ENCODE peak calls at places on chromosomes 12 and 14, in four cellular contexts. O is adipocyte; E is CD4-positive, alpha-beta T cell; L is pulmonary artery endothelial cell. I is an unnamed sample.
A peak's percentile ranks its signal among the peaks of the same experiment; 100 is the strongest.

GRCh38 chr12:73585136-73585535 is 952.5 kb upstream of the ATXN7L3B start:
- DNase-seq in O (no peak), E (no peak), L (no peak), I (no peak)

GRCh38 chr12:54504550-54504949 is 7.0 kb downstream of the NCKAP1L start:
- DNase-seq in O (no peak), E (no peak), L (no peak), I (no peak)

GRCh38 chr14:94989946-94990345 is 167.4 kb downstream of the DICER1 start:
- DNase-seq in O (no peak), E (no peak), L (no peak), I (no peak)

GRCh38 chr12:128792881-128793280 is 30.9 kb downstream of the SLC15A4 start:
- DNase-seq in O (no peak), E (no peak), L (no peak), I (no peak)

GRCh38 chr14:22836301-22837058 is at the start of gene MMP14:
- DNase-seq in O (peak; percentile 95), E (no peak), L (no peak), I (peak; percentile 80)

GRCh38 chr14:74825008-74825407 is 50.9 kb downstream of the PROX2 start:
- DNase-seq in O (peak; percentile 67), E (no peak), L (peak; percentile 29), I (no peak)

GRCh38 chr14:86712176-86712575 is 1182.2 kb downstream of the FLRT2 start:
- DNase-seq in O (peak; percentile 86), E (no peak), L (no peak), I (no peak)

GRCh38 chr12:64724201-64724745 is 34.9 kb downstream of the GNS start:
- DNase-seq in O (no peak), E (no peak), L (no peak), I (no peak)

GRCh38 chr14:88554458-88555286 is at the start of gene PTPN21:
- DNase-seq in O (peak; percentile 91), E (no peak), L (no peak), I (peak; percentile 80)

GRCh38 chr12:11785722-11786121 is 136.2 kb downstream of the ETV6 start:
- DNase-seq in O (peak; percentile 84), E (no peak), L (no peak), I (no peak)

GRCh38 chr12:40105515-40106201 is at the start of gene SLC2A13:
- DNase-seq in O (peak; percentile 91), E (peak; percentile 79), L (peak; percentile 22), I (no peak)

GRCh38 chr14:24436355-24437019 is 6.1 kb downstream of the SDR39U1 start:
- DNase-seq in O (peak; percentile 84), E (no peak), L (peak; percentile 93), I (no peak)

GRCh38 chr12:120650249-120650690 is 9.8 kb downstream of the CABP1 start:
- DNase-seq in O (no peak), E (no peak), L (no peak), I (no peak)

GRCh38 chr14:90381999-90382451 is 14.8 kb upstream of the CALM1 start:
- DNase-seq in O (no peak), E (no peak), L (no peak), I (no peak)

GRCh38 chr14:85317491-85318021 is 212.4 kb upstream of the FLRT2 start:
- DNase-seq in O (no peak), E (no peak), L (no peak), I (no peak)

GRCh38 chr14:101017209-101017608 is 113.7 kb upstream of the RTL1 start:
- DNase-seq in O (peak; percentile 45), E (no peak), L (no peak), I (peak; percentile 11)

GRCh38 chr12:15749937-15750336 is 39.3 kb downstream of the EPS8 start:
- DNase-seq in O (no peak), E (no peak), L (no peak), I (no peak)

I was measured in RWPE2.